ENCODE peak calls at places on chromosomes 6 and 20, in four cellular contexts. V, G, I and Q are unnamed samples.

GRCh38 chr6:156780117-156780641 is 3.0 kb downstream of the ARID1B start:
- DNase-seq in G (peak), V (no peak), I (no peak), Q (no peak)

GRCh38 chr6:53628354-53629119 is 37.0 kb downstream of the KLHL31 start:
- DNase-seq in I (no peak), G (no peak), V (no peak), Q (no peak)

GRCh38 chr6:122692175-122692598 is 82.0 kb downstream of the PKIB start:
- DNase-seq in I (no peak), G (no peak), V (no peak), Q (no peak)

GRCh38 chr20:3777726-3778629 is 3.3 kb downstream of the SPEF1 start:
- DNase-seq in G (no peak), I (peak), V (peak), Q (peak)

GRCh38 chr20:59988141-59988540 is 29.9 kb downstream of the CDH26 start:
- DNase-seq in I (no peak), V (peak), G (no peak), Q (no peak)

GRCh38 chr20:15637971-15638754 is 935.1 kb downstream of the KIF16B start:
- DNase-seq in I (no peak), G (no peak), V (no peak), Q (no peak)

GRCh38 chr6:155317186-155317585 is 2.9 kb upstream of the TFB1M start:
- DNase-seq in I (no peak), V (no peak), G (no peak), Q (no peak)

GRCh38 chr6:63882208-63882607 is 246.6 kb downstream of the PHF3 start:
- DNase-seq in V (no peak), I (no peak), G (no peak), Q (no peak)

GRCh38 chr6:128305228-128305627 is 215.2 kb downstream of the PTPRK start:
- DNase-seq in I (no peak), V (no peak), G (no peak), Q (no peak)

GRCh38 chr6:31713991-31714684 is 1.0 kb upstream of the LY6G6D start:
- DNase-seq in I (no peak), V (no peak), G (no peak), Q (no peak)
- H3K27ac ChIP-seq in I (no peak), V (no peak), G (no peak), Q (no peak)

DNA sequence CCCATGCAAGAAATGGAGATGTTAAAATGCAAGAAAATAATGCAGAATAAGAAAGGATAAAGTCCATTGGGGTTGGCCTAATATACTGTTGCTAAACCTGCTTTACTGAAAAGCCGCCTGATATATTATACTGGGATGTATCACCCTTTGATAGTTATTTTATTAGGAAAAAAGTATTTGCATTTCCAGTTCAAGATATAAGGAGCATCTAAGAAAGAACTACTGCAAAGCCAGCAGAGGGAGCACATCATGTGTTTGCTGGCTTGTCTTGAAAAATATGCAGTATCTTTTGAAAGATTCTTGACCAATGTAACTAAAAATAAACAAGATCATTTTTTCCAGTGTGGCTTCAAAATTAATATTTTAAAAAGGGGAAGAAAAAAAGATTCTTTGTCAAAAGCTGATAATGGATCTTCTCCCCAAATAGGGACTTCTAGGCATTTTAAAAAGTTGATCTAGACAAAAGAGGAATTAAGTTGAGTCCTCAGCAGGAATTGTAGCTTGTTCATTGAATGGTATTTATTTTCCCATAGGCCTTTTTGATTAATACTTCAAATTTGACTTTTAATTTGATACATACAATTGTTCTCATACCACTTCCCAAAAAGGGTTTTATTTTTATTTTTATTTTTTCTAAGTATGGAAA is 214.9 kb downstream of the ZFAND3 start:
- DNase-seq in I (no peak), V (no peak), G (no peak), Q (no peak)
- H3K27ac ChIP-seq in I (no peak), V (no peak), G (no peak), Q (no peak)

DNA sequence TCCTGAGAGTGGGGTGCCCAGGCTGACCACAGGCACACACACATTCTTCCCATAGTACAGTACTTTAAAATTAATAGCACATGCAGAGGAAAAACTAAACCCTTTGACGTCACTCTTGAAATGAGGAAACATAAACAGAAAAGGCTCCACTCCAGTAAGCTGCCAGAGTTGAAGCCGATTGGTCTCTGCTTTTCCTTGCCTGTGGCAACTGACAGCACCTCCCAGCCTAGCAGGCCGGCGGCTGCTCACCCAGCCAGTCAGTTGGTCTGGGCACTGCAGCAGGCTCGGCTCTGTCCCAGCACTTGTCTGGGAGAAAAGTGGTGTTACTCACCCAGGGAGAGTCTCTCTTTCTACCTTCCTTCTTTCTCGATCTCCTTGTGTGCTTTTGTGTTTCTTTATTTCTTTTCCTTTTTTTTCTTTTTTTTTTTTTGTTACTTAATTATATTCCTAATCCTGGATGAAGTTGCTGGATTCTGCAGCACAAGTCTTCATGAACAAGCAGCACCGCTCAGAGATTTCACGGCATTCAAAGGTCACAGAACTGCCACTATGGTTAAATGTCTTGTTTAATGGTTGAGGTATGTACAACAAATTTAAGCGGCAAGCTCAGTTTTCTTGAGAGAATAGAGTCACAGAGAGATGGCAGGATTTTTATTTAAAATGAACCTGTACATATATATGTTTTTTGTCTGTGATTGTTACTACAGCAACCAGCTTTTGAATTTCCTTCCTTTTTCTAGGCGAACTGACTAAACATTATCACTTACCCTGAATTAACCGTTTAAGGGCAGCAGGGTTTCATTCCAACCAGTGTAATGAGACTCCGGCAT is at the start of gene PDE7B:
- DNase-seq in G (peak), V (peak), I (peak), Q (peak)
- H3K27ac ChIP-seq in G (peak), V (peak), I (peak), Q (peak)

DNA sequence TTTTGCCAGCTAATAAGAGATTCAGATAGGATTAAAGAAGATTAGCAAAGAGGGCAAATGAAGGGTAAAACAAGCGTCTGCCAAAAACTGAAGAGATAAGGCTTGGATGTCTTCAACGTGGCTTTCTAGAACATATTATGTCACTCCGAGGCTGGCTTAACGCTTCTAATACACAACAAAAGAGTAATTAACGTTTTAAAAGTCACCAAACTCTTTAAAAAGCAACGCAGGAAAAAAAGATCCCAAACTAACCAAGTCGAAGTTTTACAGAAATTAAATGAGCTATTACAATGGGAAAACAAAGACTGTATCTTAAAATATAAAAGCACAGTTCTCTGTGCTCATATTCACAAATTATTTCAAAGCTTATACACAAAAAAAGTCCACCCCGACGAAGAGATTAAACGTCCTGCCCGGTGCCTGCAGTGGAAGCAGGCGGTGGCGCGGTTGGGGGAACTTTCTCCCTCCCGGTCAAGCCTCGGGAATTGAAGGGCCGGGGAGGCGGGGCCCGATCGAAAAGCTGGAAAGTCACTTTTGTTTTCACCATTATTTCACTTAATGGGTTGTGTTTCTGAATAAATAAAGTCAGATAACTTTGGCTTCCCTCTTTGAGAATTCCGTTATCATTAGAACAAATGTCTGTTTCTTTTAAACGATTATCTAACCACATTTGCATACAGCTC is 1.2 kb downstream of the MAK start:
- DNase-seq in V (peak), G (no peak), I (no peak), Q (peak)
- H3K27ac ChIP-seq in V (peak), G (no peak), I (no peak), Q (no peak)

GRCh38 chr20:19880256-19881079 is 122.4 kb downstream of the RIN2 start:
- DNase-seq in V (no peak), I (no peak), G (no peak), Q (no peak)
- H3K27ac ChIP-seq in V (peak), I (no peak), G (no peak), Q (no peak)

DNA sequence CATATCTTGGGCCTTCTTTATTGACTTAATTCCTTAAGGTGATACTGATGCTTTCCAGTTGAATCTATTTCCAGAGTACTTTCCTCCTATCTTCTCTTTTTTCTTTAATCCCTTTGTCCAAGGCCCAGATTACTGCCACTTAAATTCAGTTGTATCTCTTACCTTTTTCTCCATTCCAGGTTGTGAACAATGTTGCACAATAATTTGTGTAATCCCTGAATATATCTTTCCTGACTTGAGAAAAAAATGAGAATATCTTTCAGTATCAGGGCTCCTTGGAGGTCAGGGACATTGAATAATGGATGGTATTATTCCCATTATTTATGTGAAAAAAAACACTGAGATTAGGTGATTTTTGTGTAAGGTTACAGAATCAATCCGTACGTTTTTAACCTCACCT is 683.3 kb downstream of the PTPRT start:
- DNase-seq in G (no peak), V (no peak), I (no peak), Q (no peak)
- H3K27ac ChIP-seq in G (no peak), V (no peak), I (no peak), Q (no peak)

GRCh38 chr6:33199687-33200233 is 705 bp downstream of the RXRB start:
- DNase-seq in V (no peak), G (peak), I (peak), Q (peak)
- H3K27ac ChIP-seq in V (peak), G (peak), I (peak), Q (peak)

DNA sequence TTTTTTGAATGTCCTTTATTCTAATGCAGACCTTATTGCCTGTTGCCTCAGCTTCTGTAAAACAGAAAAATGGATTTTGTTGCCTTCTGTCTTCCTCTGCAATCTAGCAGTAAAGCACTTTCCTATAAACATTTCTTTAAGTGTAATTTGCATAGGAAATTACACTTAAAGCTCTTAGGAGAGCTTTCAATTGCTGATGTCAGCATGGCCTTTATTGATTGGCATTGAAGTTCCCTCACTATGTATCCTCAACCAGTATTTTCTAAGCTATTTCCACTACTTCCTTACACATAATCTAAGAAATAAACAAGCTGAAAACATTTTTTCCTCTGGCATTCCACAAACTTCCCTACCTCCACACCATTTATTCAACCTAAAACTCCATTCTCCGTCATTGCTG is 22.3 kb downstream of the ADGRG6 start:
- DNase-seq in G (no peak), V (no peak), I (no peak), Q (no peak)
- H3K27ac ChIP-seq in G (no peak), V (no peak), I (no peak), Q (no peak)